ENCODE peak calls at places on chromosome 1, in ten cellular contexts. I is natural killer cell; P is lower lobe of right lung; V is HCT116; S is psoas muscle; K is activated T-helper 17 cell treated with anti-CD3 and anti-CD28 coated beads, Interleukin-2, amount 50 U/mL, for 72 hours; G is sciatic nerve; H is aorta; D is left ventricle myocardium superior; U is CD4-positive, alpha-beta T cell. F is an unnamed sample.

GRCh38 chr1:200487650-200488049 is 77.8 kb upstream of the ZNF281 start:
- ATAC-seq in P (peak), I (no peak), V (no peak), G (no peak), S (no peak), H (no peak), D (no peak), K (no peak), U (no peak), F (no peak)

GRCh38 chr1:167416506-167416905 is 101.8 kb downstream of the CD247 start:
- ATAC-seq in S (no peak), U (no peak), I (no peak), G (no peak), P (peak), V (no peak), H (no peak), D (no peak), K (no peak), F (no peak)

GRCh38 chr1:101996830-101997485 is at the start of gene OLFM3:
- ATAC-seq in H (no peak), U (no peak), K (no peak), D (peak), I (no peak), S (no peak), P (peak), G (no peak), V (no peak), F (no peak)

GRCh38 chr1:215526147-215526845 is 40.8 kb upstream of the KCTD3 start:
- ATAC-seq in I (no peak), P (peak), D (no peak), G (peak), U (peak), H (no peak), V (peak), S (no peak), K (no peak), F (no peak)

GRCh38 chr1:162633327-162633762 is 1.1 kb downstream of the DDR2 start:
- ATAC-seq in V (no peak), S (peak), K (no peak), P (peak), D (peak), U (no peak), I (no peak), G (peak), H (peak), F (no peak)

GRCh38 chr1:44049839-44050238 is 18.6 kb upstream of the SLC6A9 start:
- ATAC-seq in V (no peak), K (no peak), P (no peak), S (no peak), U (no peak), G (no peak), I (no peak), D (no peak), H (no peak), F (no peak)

GRCh38 chr1:243979396-243979795 is 71.7 kb upstream of the ZBTB18 start:
- ATAC-seq in S (peak), V (no peak), G (no peak), K (no peak), D (no peak), H (peak), P (no peak), U (no peak), I (no peak), F (peak)

GRCh38 chr1:40385437-40386310 is 12.1 kb downstream of the SMAP2 start:
- ATAC-seq in G (peak), P (peak), D (peak), H (peak), K (peak), U (peak), I (peak), S (no peak), V (no peak), F (peak)

GRCh38 chr1:167554028-167554779 is 642 bp upstream of the CREG1 start:
- ATAC-seq in I (no peak), G (peak), P (no peak), S (no peak), H (peak), K (peak), U (peak), V (no peak), D (no peak), F (peak)

GRCh38 chr1:2327841-2328240 is 63.5 kb downstream of the MORN1 start:
- ATAC-seq in H (no peak), U (no peak), D (no peak), G (no peak), K (no peak), S (no peak), P (no peak), V (no peak), I (no peak), F (no peak)

GRCh38 chr1:84077476-84078107 is 66.5 kb upstream of the PRKACB start:
- ATAC-seq in S (peak), K (peak), V (peak), I (peak), G (peak), D (peak), H (peak), U (peak), P (peak), F (peak)

GRCh38 chr1:159935305-159935704 is 10.0 kb upstream of the TAGLN2 start:
- ATAC-seq in H (no peak), U (no peak), P (no peak), I (no peak), G (no peak), V (no peak), D (no peak), S (no peak), K (no peak), F (no peak)

GRCh38 chr1:247293047-247293446 is 37.2 kb downstream of the VN1R5 start:
- ATAC-seq in H (no peak), V (no peak), S (no peak), P (no peak), U (no peak), K (no peak), I (no peak), G (no peak), D (no peak), F (no peak)

GRCh38 chr1:79745928-79746327 is 739.4 kb upstream of the ADGRL4 start:
- ATAC-seq in S (no peak), D (no peak), P (no peak), U (no peak), K (no peak), G (no peak), I (no peak), V (no peak), H (no peak), F (no peak)

GRCh38 chr1:45884700-45885099 is 81.3 kb downstream of the MAST2 start:
- ATAC-seq in P (peak), V (peak), D (no peak), K (no peak), G (no peak), S (peak), I (no peak), H (no peak), U (no peak), F (no peak)

GRCh38 chr1:154812911-154813816 is 56.9 kb downstream of the KCNN3 start:
- ATAC-seq in S (no peak), G (peak), V (no peak), H (no peak), K (no peak), P (peak), U (no peak), I (no peak), D (peak), F (no peak)